ENCODE peak calls at places on chromosomes 4 and X, in ten cellular contexts. P, O, T, M, D, U, X, Q, S and W are unnamed samples.

GRCh38 chr4:94741304-94741703 is 16.5 kb upstream of the BMPR1B start:
- DNase-seq in P (peak), O (no peak), T (no peak), M (no peak), D (no peak), U (no peak), X (no peak), Q (no peak), S (no peak), W (no peak)

GRCh38 chrX:153401133-153401764 is at the start of gene PNMA6E:
- DNase-seq in P (no peak), O (no peak), T (no peak), M (no peak), D (no peak), U (no peak), X (no peak), Q (no peak), S (no peak), W (no peak)

GRCh38 chrX:18461431-18461830 is 36.0 kb downstream of the CDKL5 start:
- DNase-seq in P (peak), O (no peak), T (no peak), M (no peak), D (no peak), U (no peak), X (no peak), Q (no peak), S (no peak), W (no peak)

GRCh38 chrX:9885150-9885549 is 82.0 kb upstream of the CLDN34 start:
- DNase-seq in P (peak), O (peak), T (no peak), M (peak), D (no peak), U (peak), X (peak), Q (peak), S (peak), W (no peak)

GRCh38 chr4:148021706-148022105 is 289.8 kb downstream of the ARHGAP10 start:
- DNase-seq in P (no peak), O (no peak), T (no peak), M (no peak), D (no peak), U (no peak), X (no peak), Q (no peak), S (no peak), W (no peak)

GRCh38 chr4:54929459-54929858 is 195.9 kb downstream of the KDR start:
- DNase-seq in P (no peak), O (no peak), T (no peak), M (no peak), D (no peak), U (no peak), X (no peak), Q (no peak), S (no peak), W (no peak)

GRCh38 chrX:94942603-94943002 is 1268.6 kb downstream of the FAM133A start:
- DNase-seq in P (no peak), O (no peak), T (no peak), M (no peak), D (no peak), U (no peak), X (no peak), Q (no peak), S (no peak), W (no peak)

GRCh38 chr4:12488672-12489071 is 995.5 kb downstream of the RAB28 start:
- DNase-seq in P (peak), O (no peak), T (no peak), M (no peak), D (no peak), U (no peak), X (no peak), Q (no peak), S (no peak), W (no peak)

GRCh38 chr4:68077737-68078136 is 51.9 kb downstream of the TMPRSS11F start:
- DNase-seq in P (no peak), O (no peak), T (no peak), M (no peak), D (no peak), U (no peak), X (no peak), Q (no peak), S (no peak), W (no peak)

GRCh38 chr4:40395908-40396806 is 61.0 kb downstream of the CHRNA9 start:
- DNase-seq in P (peak), O (no peak), T (no peak), M (peak), D (no peak), U (no peak), X (peak), Q (peak), S (peak), W (peak)

GRCh38 chrX:133674726-133675470 is 259.6 kb upstream of the GPC4 start:
- DNase-seq in P (no peak), O (no peak), T (no peak), M (peak), D (no peak), U (no peak), X (peak), Q (no peak), S (no peak), W (peak)

GRCh38 chr4:112170451-112170993 is 25.3 kb downstream of the FAM241A start:
- DNase-seq in P (peak), O (peak), T (no peak), M (no peak), D (peak), U (no peak), X (peak), Q (peak), S (no peak), W (peak)

GRCh38 chrX:96436105-96436504 is 248.5 kb upstream of the DIAPH2 start:
- DNase-seq in P (peak), O (no peak), T (no peak), M (no peak), D (no peak), U (no peak), X (no peak), Q (no peak), S (no peak), W (peak)

GRCh38 chrX:120561634-120562568 is 1.1 kb upstream of the CUL4B start:
- DNase-seq in P (no peak), O (no peak), T (no peak), M (no peak), D (no peak), U (no peak), X (no peak), Q (no peak), S (no peak), W (no peak)

GRCh38 chr4:60617731-60618130 is 582.4 kb upstream of the ADGRL3 start:
- DNase-seq in P (no peak), O (no peak), T (no peak), M (no peak), D (no peak), U (no peak), X (no peak), Q (no peak), S (no peak), W (no peak)

GRCh38 chr4:5435823-5436222 is 272.5 kb downstream of the EVC2 start:
- DNase-seq in P (no peak), O (no peak), T (no peak), M (no peak), D (no peak), U (no peak), X (no peak), Q (no peak), S (no peak), W (no peak)

GRCh38 chrX:10851809-10852208 is 231.4 kb upstream of the MID1 start:
- DNase-seq in P (no peak), O (no peak), T (no peak), M (no peak), D (no peak), U (no peak), X (no peak), Q (no peak), S (no peak), W (no peak)

GRCh38 chr4:80307774-80308465 is 27.6 kb upstream of the CFAP299 start:
- DNase-seq in P (peak), O (no peak), T (no peak), M (peak), D (no peak), U (no peak), X (peak), Q (no peak), S (no peak), W (no peak)

GRCh38 chr4:84568496-84568895 is 14.4 kb upstream of the CDS1 start:
- DNase-seq in P (peak), O (no peak), T (no peak), M (no peak), D (no peak), U (no peak), X (no peak), Q (no peak), S (no peak), W (no peak)

GRCh38 chrX:17643528-17643927 is 93.8 kb upstream of the SCML1 start:
- DNase-seq in P (no peak), O (no peak), T (no peak), M (no peak), D (no peak), U (no peak), X (no peak), Q (no peak), S (no peak), W (no peak)

GRCh38 chrX:24259544-24260240 is 54.2 kb downstream of the SUPT20HL2 start:
- DNase-seq in P (peak), O (peak), T (no peak), M (no peak), D (no peak), U (no peak), X (peak), Q (peak), S (peak), W (no peak)

GRCh38 chr4:171954650-171955049 is 141.4 kb downstream of the GALNTL6 start:
- DNase-seq in P (no peak), O (no peak), T (no peak), M (no peak), D (no peak), U (no peak), X (no peak), Q (no peak), S (no peak), W (peak)

GRCh38 chr4:140052050-140052449 is 101.9 kb downstream of the MAML3 start:
- DNase-seq in P (peak), O (no peak), T (no peak), M (peak), D (no peak), U (no peak), X (peak), Q (peak), S (no peak), W (no peak)

GRCh38 chr4:140048419-140049022 is 105.5 kb downstream of the MAML3 start:
- DNase-seq in P (no peak), O (no peak), T (no peak), M (no peak), D (no peak), U (no peak), X (no peak), Q (no peak), S (no peak), W (no peak)

GRCh38 chr4:140049024-140049923 is 104.7 kb downstream of the MAML3 start:
- DNase-seq in P (peak), O (peak), T (no peak), M (no peak), D (no peak), U (no peak), X (peak), Q (peak), S (peak), W (no peak)

GRCh38 chr4:140047781-140048180 is 106.2 kb downstream of the MAML3 start:
- DNase-seq in P (no peak), O (no peak), T (no peak), M (no peak), D (no peak), U (no peak), X (no peak), Q (no peak), S (no peak), W (no peak)

GRCh38 chr4:140049924-140050681 is 103.9 kb downstream of the MAML3 start:
- DNase-seq in P (peak), O (peak), T (no peak), M (no peak), D (no peak), U (no peak), X (no peak), Q (no peak), S (no peak), W (no peak)
- TF ChIP-seq CTCF in P (peak), O (peak), T (no peak), M (no peak), D (peak), U (no peak), X (peak), Q (no peak), S (no peak), W (peak)

DNA sequence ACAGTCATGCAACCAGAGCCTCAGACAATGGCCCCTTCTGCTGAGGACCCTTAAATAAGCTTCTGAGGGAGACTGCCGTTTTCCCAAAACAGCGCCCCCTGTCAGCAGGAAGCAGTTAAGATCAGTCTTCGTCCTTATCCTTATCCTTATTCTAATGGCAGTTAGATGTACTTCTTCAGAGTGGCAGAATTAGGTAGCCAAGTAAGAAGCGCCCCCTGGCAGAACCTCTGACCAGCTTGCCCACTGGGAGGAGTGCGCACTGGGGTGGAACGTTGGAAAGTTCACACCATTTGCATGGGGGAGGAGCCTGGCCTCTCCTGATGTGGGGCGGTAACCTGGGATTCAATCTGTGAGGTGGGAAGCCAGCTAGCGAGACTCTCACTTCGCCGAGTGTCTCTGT is 133.6 kb upstream of the QRFPR start:
- DNase-seq in P (no peak), O (no peak), T (no peak), M (no peak), D (no peak), U (no peak), X (no peak), Q (no peak), S (no peak), W (no peak)
- TF ChIP-seq CTCF in P (no peak), O (no peak), T (no peak), M (no peak), D (peak), U (no peak), X (no peak), Q (no peak), S (no peak), W (peak)

GRCh38 chr4:6470502-6471302 is 1.7 kb downstream of the PPP2R2C start:
- DNase-seq in P (peak), O (peak), T (no peak), M (no peak), D (no peak), U (no peak), X (peak), Q (peak), S (peak), W (no peak)

GRCh38 chr4:6467600-6467999 is 4.8 kb downstream of the PPP2R2C start:
- DNase-seq in P (no peak), O (no peak), T (no peak), M (no peak), D (no peak), U (no peak), X (no peak), Q (no peak), S (no peak), W (no peak)

GRCh38 chr4:6468376-6468775 is 4.0 kb downstream of the PPP2R2C start:
- DNase-seq in P (no peak), O (no peak), T (no peak), M (no peak), D (no peak), U (peak), X (no peak), Q (no peak), S (no peak), W (no peak)

GRCh38 chr4:6469898-6470501 is 2.4 kb downstream of the PPP2R2C start:
- DNase-seq in P (no peak), O (peak), T (no peak), M (no peak), D (no peak), U (no peak), X (no peak), Q (no peak), S (no peak), W (no peak)

GRCh38 chr4:6469144-6469543 is 3.3 kb downstream of the PPP2R2C start:
- DNase-seq in P (no peak), O (no peak), T (no peak), M (no peak), D (no peak), U (no peak), X (no peak), Q (no peak), S (no peak), W (no peak)
- TF ChIP-seq CTCF in P (no peak), O (no peak), T (no peak), M (no peak), D (no peak), U (no peak), X (no peak), Q (no peak), S (no peak), W (no peak)

GRCh38 chr4:6943012-6943869 is 33.6 kb downstream of the TBC1D14 start:
- DNase-seq in P (peak), O (no peak), T (no peak), M (no peak), D (no peak), U (no peak), X (peak), Q (no peak), S (no peak), W (no peak)
- TF ChIP-seq CTCF in P (no peak), O (no peak), T (no peak), M (no peak), D (no peak), U (no peak), X (no peak), Q (no peak), S (no peak), W (peak)

DNA sequence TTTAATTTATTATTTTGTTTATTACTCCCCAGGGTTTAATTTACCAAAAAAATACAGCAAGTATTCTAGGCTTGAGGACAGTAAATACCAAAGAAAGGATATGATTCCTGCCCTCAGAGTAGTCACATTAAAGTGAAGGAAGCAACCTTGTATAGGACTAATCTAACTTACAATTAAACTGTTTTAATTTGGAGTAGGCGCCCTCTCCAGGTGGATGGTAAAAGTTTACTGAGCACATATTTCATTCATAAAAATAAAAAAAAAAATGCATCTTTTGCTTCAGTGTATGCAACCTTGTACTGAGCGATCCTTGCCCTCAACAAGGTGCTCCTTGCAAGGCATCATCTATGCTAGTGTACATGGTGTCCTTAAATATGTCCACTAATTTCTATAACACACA is 72.0 kb upstream of the MAGEB16 start:
- DNase-seq in P (peak), O (no peak), T (no peak), M (no peak), D (no peak), U (no peak), X (peak), Q (peak), S (no peak), W (no peak)
- TF ChIP-seq CTCF in P (peak), O (peak), T (no peak), M (no peak), D (no peak), U (no peak), X (peak), Q (peak), S (no peak), W (peak)

GRCh38 chr4:152436384-152436783 is 99.5 kb downstream of the FBXW7 start:
- DNase-seq in P (no peak), O (no peak), T (no peak), M (no peak), D (no peak), U (no peak), X (no peak), Q (no peak), S (no peak), W (no peak)
- TF ChIP-seq CTCF in P (no peak), O (no peak), T (no peak), M (no peak), D (no peak), U (no peak), X (no peak), Q (no peak), S (no peak), W (peak)